ENCODE peak calls at places on chromosomes 3 and 15, in five cellular contexts. T is AG04450, Q is IMR-90, X is stomach, P is GM13977. H is an unnamed sample.

GRCh38 chr3:101836907-101837598 is 12.3 kb upstream of the NFKBIZ start:
- DNase-seq in T (no peak), Q (peak), X (no peak), P (no peak), H (no peak)

GRCh38 chr3:126990890-126991289 is 8.0 kb downstream of the PLXNA1 start:
- DNase-seq in T (no peak), Q (no peak), X (no peak), P (no peak), H (no peak)

GRCh38 chr3:188194327-188194726 is 40.4 kb downstream of the LPP start:
- DNase-seq in T (no peak), Q (peak), X (no peak), P (no peak), H (no peak)

GRCh38 chr3:194738254-194739093 is 52.8 kb downstream of the FAM43A start:
- DNase-seq in T (no peak), Q (peak), X (no peak), P (no peak), H (no peak)

GRCh38 chr3:39088889-39089288 is 18.5 kb downstream of the GORASP1 start:
- DNase-seq in T (no peak), Q (peak), X (no peak), P (no peak), H (no peak)

GRCh38 chr3:45842851-45843625 is 1.1 kb upstream of the LZTFL1 start:
- DNase-seq in T (no peak), Q (no peak), X (no peak), P (no peak), H (no peak)

GRCh38 chr3:97871788-97872187 is 50.0 kb downstream of the CRYBG3 start:
- DNase-seq in T (no peak), Q (peak), X (no peak), P (no peak), H (no peak)

GRCh38 chr3:66693461-66693912 is 192.7 kb upstream of the LRIG1 start:
- DNase-seq in T (no peak), Q (peak), X (peak), P (no peak), H (no peak)

GRCh38 chr15:50816191-50816590 is 50.7 kb upstream of the SPPL2A start:
- DNase-seq in T (no peak), Q (no peak), X (peak), P (no peak), H (no peak)

GRCh38 chr15:75947117-75947516 is 43.4 kb downstream of the FBXO22 start:
- DNase-seq in T (peak), Q (peak), X (no peak), P (no peak), H (no peak)

GRCh38 chr3:73707772-73708171 is 83.0 kb upstream of the PDZRN3 start:
- DNase-seq in T (peak), Q (peak), X (no peak), P (no peak), H (no peak)

GRCh38 chr15:69133862-69134519 is 26.4 kb upstream of the GLCE start:
- DNase-seq in T (no peak), Q (no peak), X (no peak), P (no peak), H (no peak)

GRCh38 chr15:69129026-69129385 is 31.4 kb upstream of the GLCE start:
- DNase-seq in T (no peak), Q (no peak), X (no peak), P (no peak), H (no peak)

GRCh38 chr15:69132935-69133861 is 27.2 kb upstream of the GLCE start:
- DNase-seq in T (no peak), Q (no peak), X (no peak), P (no peak), H (no peak)

GRCh38 chr15:69132430-69132829 is 28.0 kb upstream of the GLCE start:
- DNase-seq in T (no peak), Q (no peak), X (no peak), P (no peak), H (no peak)

DNA sequence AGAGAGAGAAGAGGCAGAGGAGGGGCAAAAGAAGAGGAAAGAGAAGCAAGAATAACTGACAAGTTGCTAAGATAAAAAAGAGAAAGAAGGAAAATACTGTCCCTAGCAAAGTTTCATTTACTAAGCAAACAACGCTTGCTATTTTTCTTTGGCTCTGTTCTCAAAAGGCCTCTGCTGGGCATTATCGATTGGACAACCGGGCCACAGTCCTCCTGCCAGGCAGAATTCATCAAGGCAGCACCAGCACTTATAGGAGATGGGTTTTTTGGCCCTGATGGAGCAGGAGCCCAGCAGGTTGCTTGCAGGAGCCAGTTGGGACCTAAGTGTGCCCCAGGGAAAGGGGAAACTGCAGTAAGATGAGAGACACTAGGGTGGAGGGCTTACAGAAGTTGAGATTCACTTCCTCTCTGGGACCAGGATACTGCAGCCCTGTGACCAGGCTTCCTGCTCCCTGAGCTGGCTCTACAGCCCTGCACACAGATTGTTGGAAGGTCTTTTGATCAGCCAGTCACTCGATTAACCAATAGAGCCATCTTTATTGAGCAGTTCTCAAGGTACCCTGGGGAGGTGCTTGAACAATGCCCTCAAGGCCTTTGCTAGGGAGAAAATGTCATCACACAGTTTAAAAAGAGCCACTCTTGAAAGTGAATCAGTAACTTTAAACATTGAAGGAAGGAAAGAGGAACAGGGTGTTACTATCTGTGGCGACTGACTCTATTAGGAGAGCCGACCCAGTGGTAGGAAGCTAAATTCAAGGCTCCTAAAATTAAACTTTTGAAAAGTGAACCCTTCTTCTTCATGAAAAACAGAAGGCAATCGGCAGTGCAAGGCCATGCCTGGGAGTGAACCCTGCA is 28.8 kb upstream of the GLCE start:
- DNase-seq in T (no peak), Q (no peak), X (no peak), P (no peak), H (no peak)
- TF ChIP-seq CTCF in T (no peak), Q (no peak), X (no peak), P (no peak), H (no peak)

GRCh38 chr15:92098869-92099268 is 245.4 kb downstream of the SLCO3A1 start:
- DNase-seq in T (no peak), Q (no peak), X (no peak), P (no peak), H (no peak)
- TF ChIP-seq CTCF in T (no peak), Q (no peak), X (no peak), P (no peak), H (no peak)

DNA sequence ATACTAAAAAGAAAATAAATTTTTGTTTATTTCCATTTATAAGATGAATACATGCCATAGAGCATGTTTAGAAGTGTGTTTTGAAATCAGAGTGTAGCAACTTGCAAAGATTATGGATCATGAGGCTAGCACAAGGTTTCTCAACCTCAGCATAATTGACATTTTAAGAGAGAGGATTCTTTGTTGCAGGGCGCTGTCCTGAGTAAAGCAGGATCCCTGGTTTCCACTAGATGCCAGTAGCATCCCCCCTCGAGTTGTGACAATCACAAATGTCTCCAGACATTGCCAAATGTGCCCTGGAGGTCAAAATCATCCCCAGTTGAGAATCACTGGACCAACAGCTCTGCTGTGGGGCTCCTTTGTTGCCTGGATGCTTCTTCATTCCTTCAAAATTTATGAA is 128.5 kb upstream of the RBMS3 start:
- DNase-seq in T (no peak), Q (no peak), X (no peak), P (no peak), H (no peak)
- TF ChIP-seq CTCF in T (no peak), Q (no peak), X (no peak), P (no peak), H (no peak)

GRCh38 chr15:62565620-62566019 is 400.5 kb upstream of the C2CD4B start:
- DNase-seq in T (no peak), Q (no peak), X (no peak), P (no peak), H (no peak)
- TF ChIP-seq CTCF in T (no peak), Q (no peak), X (no peak), P (no peak), H (no peak)

GRCh38 chr15:81752974-81753373 is 292.8 kb downstream of the MEX3B start:
- DNase-seq in T (no peak), Q (no peak), X (no peak), P (no peak), H (no peak)
- TF ChIP-seq CTCF in T (peak), Q (no peak), X (no peak), P (no peak), H (no peak)

GRCh38 chr3:113728661-113729060 is 17.4 kb downstream of the NAA50 start:
- DNase-seq in T (no peak), Q (no peak), X (no peak), P (no peak), H (no peak)

DNA sequence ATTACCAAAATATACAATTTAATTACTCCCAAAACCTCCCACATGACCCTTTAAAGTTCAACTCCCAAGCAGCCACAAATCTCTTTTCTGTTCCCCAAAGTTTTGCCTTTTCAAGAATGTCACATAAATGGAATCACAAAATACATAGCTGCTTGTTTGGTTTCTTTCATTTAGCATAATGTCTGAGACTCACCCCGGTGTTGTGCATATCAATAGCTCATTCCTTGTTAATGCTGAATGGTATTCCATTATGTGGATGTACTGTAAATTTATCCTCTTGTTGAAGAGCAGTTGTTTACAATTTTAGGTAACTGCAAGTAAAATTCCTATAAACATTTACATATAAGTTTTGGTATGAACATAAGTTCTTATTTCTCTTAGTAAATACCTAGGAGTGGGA is 15.5 kb downstream of the NAA50 start:
- DNase-seq in T (no peak), Q (no peak), X (no peak), P (no peak), H (no peak)
- TF ChIP-seq CTCF in T (no peak), Q (no peak), X (no peak), P (no peak), H (no peak)

DNA sequence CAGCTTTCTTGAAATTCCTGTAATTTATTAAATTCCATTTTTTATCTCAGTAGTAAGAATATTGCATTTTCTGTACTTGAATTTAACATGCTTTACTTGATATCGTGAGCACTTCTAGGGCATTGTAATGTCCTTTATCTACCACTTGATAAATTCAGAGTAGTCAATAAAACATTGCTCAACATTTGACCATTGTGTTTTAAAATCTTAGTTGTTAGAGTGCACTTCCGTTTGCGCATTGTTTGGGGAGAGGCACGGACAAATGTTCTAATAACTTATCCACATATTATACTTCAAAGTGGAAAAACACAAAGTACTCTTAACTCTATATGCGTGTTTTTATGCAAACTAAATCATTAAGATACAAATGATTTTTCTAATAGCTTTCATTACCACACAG is 444 bp downstream of the FAM227B start:
- DNase-seq in T (no peak), Q (peak), X (no peak), P (peak), H (no peak)
- TF ChIP-seq CTCF in T (no peak), Q (no peak), X (no peak), P (no peak), H (no peak)